ENCODE peak calls at places on chromosome 16, in six cellular contexts. M is tibial nerve; O is vagina; N is uterus; E is CD8-positive, alpha-beta T cell; V is tibial artery. A is an unnamed sample.

GRCh38 chr16:69925311-69925710 is 25.8 kb upstream of the CLEC18A start:
- DNase-seq in M (no peak), O (no peak), N (no peak), E (no peak), V (no peak), A (no peak)

GRCh38 chr16:20410153-20410723 is 904 bp downstream of the ACSM5 start:
- DNase-seq in M (no peak), O (no peak), N (no peak), E (no peak), V (no peak), A (no peak)

GRCh38 chr16:3004781-3005284 is 7.9 kb upstream of the CLDN9 start:
- DNase-seq in M (no peak), O (no peak), N (no peak), E (no peak), V (no peak), A (no peak)

GRCh38 chr16:1296688-1297412 is 12.6 kb upstream of the UBE2I start:
- DNase-seq in M (no peak), O (no peak), N (no peak), E (no peak), V (no peak), A (no peak)

GRCh38 chr16:31464348-31464769 is 5.1 kb downstream of the ARMC5 start:
- DNase-seq in M (no peak), O (no peak), N (no peak), E (no peak), V (no peak), A (no peak)

GRCh38 chr16:47574091-47575054 is 113.2 kb downstream of the PHKB start:
- DNase-seq in M (no peak), O (no peak), N (no peak), E (no peak), V (no peak), A (no peak)

GRCh38 chr16:82788919-82789318 is 162.2 kb downstream of the CDH13 start:
- DNase-seq in M (no peak), O (no peak), N (no peak), E (no peak), V (no peak), A (no peak)

GRCh38 chr16:51321251-51321650 is 170.2 kb upstream of the SALL1 start:
- DNase-seq in M (no peak), O (no peak), N (no peak), E (no peak), V (no peak), A (no peak)

GRCh38 chr16:84286568-84287220 is 8.0 kb upstream of the WFDC1 start:
- DNase-seq in M (no peak), O (no peak), N (peak), E (no peak), V (peak), A (peak)

GRCh38 chr16:2194166-2194834 is 2.1 kb downstream of the CASKIN1 start:
- DNase-seq in M (no peak), O (no peak), N (peak), E (no peak), V (no peak), A (no peak)

GRCh38 chr16:1378804-1379053 is 27.0 kb downstream of the GNPTG start:
- DNase-seq in M (no peak), O (no peak), N (no peak), E (no peak), V (no peak), A (no peak)

GRCh38 chr16:83842755-83843507 is 35.2 kb downstream of the HSBP1 start:
- DNase-seq in M (no peak), O (peak), N (no peak), E (no peak), V (no peak), A (no peak)

GRCh38 chr16:68473358-68474064 is 25.2 kb upstream of the SMPD3 start:
- DNase-seq in M (no peak), O (no peak), N (no peak), E (no peak), V (no peak), A (no peak)

GRCh38 chr16:81445926-81446317 is 1.3 kb downstream of the CMIP start:
- DNase-seq in M (no peak), O (no peak), N (no peak), E (no peak), V (no peak), A (no peak)

GRCh38 chr16:26015776-26016175 is 324.0 kb downstream of the HS3ST4 start:
- DNase-seq in M (no peak), O (no peak), N (no peak), E (no peak), V (no peak), A (no peak)

GRCh38 chr16:59148756-59149155 is 414.6 kb upstream of the GOT2 start:
- DNase-seq in M (no peak), O (no peak), N (no peak), E (no peak), V (no peak), A (no peak)

GRCh38 chr16:14301150-14302030 is 230.3 kb downstream of the MRTFB start:
- DNase-seq in M (peak), O (no peak), N (peak), E (no peak), V (peak), A (no peak)

GRCh38 chr16:10871157-10871991 is 5.6 kb upstream of the CIITA start:
- DNase-seq in M (no peak), O (no peak), N (peak), E (no peak), V (peak), A (no peak)

GRCh38 chr16:30623558-30624283 is 13.5 kb upstream of the ZNF689 start:
- DNase-seq in M (no peak), O (no peak), N (no peak), E (no peak), V (no peak), A (no peak)

GRCh38 chr16:88951501-88951900 is 25.5 kb downstream of the CBFA2T3 start:
- DNase-seq in M (no peak), O (no peak), N (no peak), E (no peak), V (no peak), A (no peak)

GRCh38 chr16:76787394-76787793 is 403.6 kb upstream of the MON1B start:
- DNase-seq in M (no peak), O (no peak), N (no peak), E (no peak), V (no peak), A (no peak)

GRCh38 chr16:54028013-54028412 is 258.6 kb downstream of the IRX3 start:
- DNase-seq in M (no peak), O (no peak), N (no peak), E (no peak), V (no peak), A (no peak)

GRCh38 chr16:11142261-11142630 is 113.8 kb downstream of the SOCS1 start:
- DNase-seq in M (no peak), O (no peak), N (no peak), E (no peak), V (no peak), A (no peak)

GRCh38 chr16:61332461-61332860 is 703.8 kb downstream of the CDH8 start:
- DNase-seq in M (no peak), O (no peak), N (no peak), E (no peak), V (no peak), A (no peak)

GRCh38 chr16:85716016-85716679 is 27.4 kb upstream of the GINS2 start:
- DNase-seq in M (no peak), O (no peak), N (no peak), E (no peak), V (no peak), A (no peak)

GRCh38 chr16:53988136-53988535 is 284.2 kb downstream of the FTO start:
- DNase-seq in M (no peak), O (no peak), N (no peak), E (no peak), V (no peak), A (no peak)

GRCh38 chr16:20676268-20676828 is 21.1 kb downstream of the ACSM1 start:
- DNase-seq in M (no peak), O (no peak), N (peak), E (no peak), V (no peak), A (no peak)

GRCh38 chr16:26715969-26716368 is 350.8 kb upstream of the C16orf82 start:
- DNase-seq in M (no peak), O (no peak), N (no peak), E (no peak), V (no peak), A (no peak)

GRCh38 chr16:1181715-1182671 is 29.1 kb downstream of the CACNA1H start:
- DNase-seq in M (no peak), O (no peak), N (peak), E (no peak), V (peak), A (peak)

GRCh38 chr16:14284371-14284770 is 213.3 kb downstream of the MRTFB start:
- DNase-seq in M (no peak), O (no peak), N (no peak), E (no peak), V (no peak), A (no peak)

GRCh38 chr16:11485676-11486075 is 101.0 kb downstream of the LITAF start:
- DNase-seq in M (no peak), O (no peak), N (no peak), E (no peak), V (no peak), A (no peak)

GRCh38 chr16:17414421-17414820 is 56.3 kb downstream of the XYLT1 start:
- DNase-seq in M (no peak), O (no peak), N (no peak), E (no peak), V (no peak), A (no peak)

GRCh38 chr16:27480761-27481160 is 69.0 kb downstream of the GTF3C1 start:
- DNase-seq in M (no peak), O (no peak), N (no peak), E (no peak), V (no peak), A (no peak)

GRCh38 chr16:25838724-25839186 is 147.0 kb downstream of the HS3ST4 start:
- DNase-seq in M (peak), O (no peak), N (no peak), E (peak), V (no peak), A (no peak)

GRCh38 chr16:31427441-31428276 is 501 bp downstream of the COX6A2 start:
- DNase-seq in M (peak), O (no peak), N (peak), E (peak), V (peak), A (no peak)

GRCh38 chr16:85840395-85840794 is 40.9 kb downstream of the COX4I1 start:
- DNase-seq in M (no peak), O (no peak), N (no peak), E (no peak), V (no peak), A (no peak)

GRCh38 chr16:12503201-12503600 is 300.5 kb downstream of the CPPED1 start:
- DNase-seq in M (no peak), O (no peak), N (no peak), E (no peak), V (no peak), A (no peak)

GRCh38 chr16:80580109-80580832 is 39.5 kb downstream of the DYNLRB2 start:
- DNase-seq in M (no peak), O (no peak), N (no peak), E (peak), V (no peak), A (no peak)

GRCh38 chr16:73171380-73171779 is 123.5 kb upstream of the ZFHX3 start:
- DNase-seq in M (no peak), O (no peak), N (no peak), E (no peak), V (no peak), A (no peak)

GRCh38 chr16:78142784-78143183 is 43.3 kb downstream of the WWOX start:
- DNase-seq in M (no peak), O (no peak), N (no peak), E (no peak), V (no peak), A (no peak)

GRCh38 chr16:50015631-50016030 is 9.4 kb upstream of the CNEP1R1 start:
- DNase-seq in M (no peak), O (no peak), N (no peak), E (no peak), V (no peak), A (no peak)
- H3K27ac ChIP-seq in M (no peak), O (no peak), N (no peak), E (no peak), V (no peak), A (no peak)

GRCh38 chr16:87135631-87136030 is 181.6 kb downstream of the C16orf95 start:
- DNase-seq in M (no peak), O (no peak), N (no peak), E (no peak), V (no peak), A (no peak)

GRCh38 chr16:87133966-87134945 is 182.9 kb downstream of the C16orf95 start:
- DNase-seq in M (no peak), O (no peak), N (no peak), E (no peak), V (no peak), A (no peak)

GRCh38 chr16:87140211-87141200 is 176.7 kb downstream of the C16orf95 start:
- DNase-seq in M (no peak), O (no peak), N (no peak), E (no peak), V (no peak), A (no peak)

GRCh38 chr16:87138868-87139267 is 178.3 kb downstream of the C16orf95 start:
- DNase-seq in M (no peak), O (no peak), N (no peak), E (no peak), V (no peak), A (no peak)

GRCh38 chr16:87138316-87138715 is 178.9 kb downstream of the C16orf95 start:
- DNase-seq in M (no peak), O (no peak), N (no peak), E (no peak), V (no peak), A (no peak)
- H3K4me3 ChIP-seq in M (no peak), O (no peak), N (no peak), E (no peak), V (no peak), A (no peak)

GRCh38 chr16:5025171-5025632 is 8.5 kb downstream of the NAGPA start:
- DNase-seq in M (peak), O (no peak), N (no peak), E (no peak), V (no peak), A (no peak)
- TF ChIP-seq CTCF in M (peak), O (no peak), N (no peak), E (peak), V (no peak), A (no peak)

GRCh38 chr16:67284699-67285646 is 5.6 kb downstream of the PLEKHG4 start:
- DNase-seq in M (no peak), O (no peak), N (no peak), E (no peak), V (no peak), A (no peak)

GRCh38 chr16:67283039-67283825 is 3.9 kb downstream of the PLEKHG4 start:
- DNase-seq in M (no peak), O (no peak), N (no peak), E (no peak), V (no peak), A (no peak)

GRCh38 chr16:67281536-67282446 is 2.5 kb downstream of the PLEKHG4 start:
- DNase-seq in M (no peak), O (no peak), N (no peak), E (no peak), V (no peak), A (no peak)

GRCh38 chr16:67282447-67282805 is 3.1 kb downstream of the PLEKHG4 start:
- DNase-seq in M (no peak), O (no peak), N (no peak), E (no peak), V (no peak), A (no peak)

DNA sequence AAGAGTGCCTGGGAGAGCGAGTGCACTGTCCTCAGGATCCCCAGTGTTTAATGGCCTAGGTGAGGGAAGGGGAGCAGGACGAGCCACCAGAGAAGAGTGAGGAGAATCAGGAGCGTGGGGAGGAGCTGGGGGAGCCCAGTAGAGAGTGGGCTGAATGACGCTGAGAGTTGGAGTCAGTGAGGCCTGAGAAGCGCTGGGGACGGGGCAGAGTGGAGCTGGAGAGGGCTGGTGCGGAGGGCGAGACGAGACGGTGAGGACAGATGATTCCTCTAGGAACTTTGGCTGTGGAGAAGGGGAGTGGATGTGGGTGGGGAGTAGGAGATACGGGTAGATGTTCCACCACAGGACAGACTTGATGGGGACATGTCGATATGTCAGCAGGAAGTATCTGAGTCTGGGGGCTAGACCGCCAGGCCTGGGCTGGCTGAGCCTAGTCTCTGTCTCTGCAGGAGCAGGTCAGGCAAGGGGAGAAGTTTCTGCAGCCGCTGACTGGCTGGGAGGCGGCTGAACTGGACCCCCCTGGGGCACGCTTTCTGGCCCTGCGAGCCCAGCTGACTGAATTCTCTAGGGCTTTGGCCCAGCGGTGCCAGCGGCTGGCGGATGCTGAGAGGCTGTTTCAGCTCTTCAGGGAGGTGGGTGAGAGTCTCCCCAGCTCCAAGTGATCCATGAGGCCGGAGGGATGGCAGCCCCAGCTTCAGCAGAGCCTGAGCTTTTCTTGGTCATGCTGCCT is 4.7 kb downstream of the PLEKHG4 start:
- DNase-seq in M (no peak), O (no peak), N (no peak), E (no peak), V (no peak), A (no peak)
- H3K27ac ChIP-seq in M (no peak), O (no peak), N (no peak), E (no peak), V (no peak), A (no peak)